ENCODE peak calls at places on chromosomes 4 and X, in ten cellular contexts. W is H9, N is thoracic aorta, X is RWPE1, R is dorsolateral prefrontal cortex, I is AG10803, A is PC-3, Q is tibial nerve, L is neural crest cell, F is lower lobe of right lung. K is an unnamed sample.

GRCh38 chr4:2937146-2937857 is 25.9 kb downstream of the NOP14 start:
- DNase-seq in Q (no peak), N (peak; percentile 2), F (peak; percentile 87), A (peak; percentile 56), I (no peak), R (peak; percentile 39), L (no peak), X (peak; percentile 91), W (peak; percentile 46), K (peak; percentile 27)

GRCh38 chrX:107713205-107714195 is 62.1 kb downstream of the TSC22D3 start:
- DNase-seq in L (no peak), Q (no peak), I (peak; percentile 17), X (no peak), R (no peak), F (no peak), A (no peak), W (no peak), N (no peak), K (peak; percentile 16)

GRCh38 chr4:38489924-38490639 is 173.9 kb upstream of the KLF3 start:
- DNase-seq in A (peak; percentile 48), F (no peak), I (peak; percentile 39), Q (no peak), L (peak; percentile 18), W (peak; percentile 31), N (no peak), X (no peak), R (no peak), K (no peak)

GRCh38 chr4:33482773-33483172 is 2761.5 kb downstream of the ARAP2 start:
- DNase-seq in Q (no peak), X (no peak), I (no peak), F (no peak), W (no peak), L (no peak), A (peak; percentile 74), R (no peak), N (no peak), K (no peak)

GRCh38 chrX:52262195-52262546 is 77.5 kb downstream of the MAGED4 start:
- DNase-seq in X (no peak), W (no peak), R (no peak), A (no peak), F (no peak), Q (no peak), L (no peak), N (no peak), I (no peak), K (no peak)

GRCh38 chr4:14168919-14169318 is 541.4 kb upstream of the BOD1L1 start:
- DNase-seq in N (no peak), F (no peak), Q (no peak), L (no peak), X (peak; percentile 65), W (no peak), I (peak; percentile 78), R (no peak), A (peak; percentile 97), K (no peak)

GRCh38 chr4:6556263-6556662 is 18.7 kb upstream of the MAN2B2 start:
- DNase-seq in I (no peak), X (no peak), A (peak; percentile 20), F (no peak), N (no peak), R (no peak), Q (no peak), L (no peak), W (no peak), K (no peak)

GRCh38 chr4:145043306-145043705 is 54.7 kb downstream of the ANAPC10 start:
- DNase-seq in N (no peak), A (no peak), W (no peak), Q (no peak), R (no peak), L (no peak), F (no peak), I (no peak), X (no peak), K (no peak)

GRCh38 chr4:72971572-72971971 is 97.9 kb downstream of the COX18 start:
- DNase-seq in N (no peak), W (no peak), L (no peak), I (peak; percentile 76), A (peak; percentile 93), X (peak; percentile 31), R (no peak), Q (no peak), F (no peak), K (no peak)

GRCh38 chrX:152861116-152861515 is 30.3 kb downstream of the NSDHL start:
- DNase-seq in A (peak; percentile 51), I (peak; percentile 3), X (no peak), L (no peak), Q (no peak), W (no peak), R (no peak), N (no peak), F (no peak), K (no peak)

GRCh38 chr4:168098257-168098717 is 6.0 kb downstream of the ANXA10 start:
- DNase-seq in Q (no peak), I (no peak), W (no peak), F (no peak), X (peak; percentile 65), N (no peak), A (peak; percentile 87), R (no peak), L (no peak), K (no peak)

GRCh38 chr4:139581096-139581495 is 25.1 kb upstream of the SETD7 start:
- DNase-seq in F (no peak), Q (no peak), L (no peak), I (no peak), R (no peak), W (no peak), N (no peak), A (no peak), X (no peak), K (no peak)

GRCh38 chr4:99816611-99817309 is at the start of gene DAPP1:
- DNase-seq in I (no peak), R (no peak), W (no peak), Q (no peak), N (no peak), L (no peak), F (peak; percentile 70), X (peak; percentile 86), A (peak; percentile 89), K (peak; percentile 64)

GRCh38 chr4:40193018-40193571 is 3.7 kb upstream of the RHOH start:
- DNase-seq in N (no peak), X (no peak), Q (no peak), W (no peak), I (no peak), A (no peak), R (no peak), F (no peak), L (no peak), K (no peak)

GRCh38 chr4:174523003-174523693 is 860 bp upstream of the HPGD start:
- DNase-seq in I (peak; percentile 1), R (no peak), Q (no peak), L (no peak), N (no peak), W (no peak), F (no peak), X (no peak), A (peak; percentile 36), K (no peak)

GRCh38 chr4:184345573-184345922 is 127.9 kb upstream of the ENPP6 start:
- DNase-seq in W (no peak), I (no peak), L (no peak), Q (no peak), N (no peak), X (no peak), R (no peak), A (no peak), F (no peak), K (no peak)

GRCh38 chr4:158025131-158025530 is 147.7 kb downstream of the GASK1B start:
- DNase-seq in Q (no peak), X (peak; percentile 50), R (no peak), A (peak; percentile 75), I (no peak), F (no peak), L (no peak), W (no peak), N (no peak), K (no peak)

GRCh38 chrX:152989292-152989658 is 4.6 kb downstream of the PNMA5 start:
- DNase-seq in R (no peak), W (no peak), I (peak; percentile 3), X (no peak), L (no peak), F (no peak), Q (no peak), A (no peak), N (no peak), K (no peak)

GRCh38 chrX:52576474-52576873 is 59.6 kb upstream of the XAGE1B start:
- DNase-seq in I (no peak), N (no peak), R (no peak), L (no peak), F (no peak), A (no peak), W (no peak), X (no peak), Q (no peak), K (no peak)

GRCh38 chr4:185680617-185681016 is 131.4 kb downstream of the SORBS2 start:
- DNase-seq in Q (no peak), W (no peak), R (no peak), F (no peak), X (no peak), A (no peak), N (no peak), I (no peak), L (no peak), K (no peak)
- TF ChIP-seq CTCF in Q (no peak), W (peak; percentile 33), R (no peak), F (no peak), X (no peak), A (no peak), N (no peak), I (no peak), L (no peak), K (no peak)

DNA sequence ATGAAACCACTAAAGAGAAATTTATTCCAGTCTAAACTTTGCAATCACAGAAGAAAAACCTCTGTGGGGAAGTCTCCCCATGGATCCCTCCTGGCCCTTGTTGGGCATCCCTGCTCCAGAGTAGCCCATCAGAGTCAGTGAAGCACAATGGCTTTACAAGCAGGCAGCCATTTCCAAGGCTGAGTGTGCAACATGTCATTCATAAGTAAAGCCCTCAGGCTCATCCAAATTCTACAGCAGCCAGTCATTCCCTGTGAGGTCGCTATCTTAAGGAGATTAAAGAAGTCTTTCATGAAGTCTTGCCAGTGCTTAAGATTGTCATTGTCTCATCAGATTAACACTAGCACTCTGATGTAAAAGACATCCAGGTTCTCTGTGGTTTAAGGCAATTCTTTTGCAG is 17.0 kb upstream of the MAPK10 start:
- DNase-seq in R (no peak), A (no peak), N (no peak), X (no peak), I (no peak), Q (no peak), W (no peak), L (no peak), F (no peak), K (no peak)
- TF ChIP-seq CTCF in R (no peak), A (no peak), N (no peak), X (no peak), I (no peak), Q (no peak), W (no peak), L (no peak), F (no peak), K (no peak)

GRCh38 chrX:34147345-34147744 is 15.2 kb upstream of the FAM47A start:
- DNase-seq in R (no peak), I (no peak), Q (no peak), N (no peak), A (no peak), W (peak; percentile 28), L (no peak), F (no peak), X (no peak), K (no peak)
- TF ChIP-seq CTCF in R (no peak), I (no peak), Q (no peak), N (no peak), A (no peak), W (no peak), L (no peak), F (no peak), X (no peak), K (no peak)

GRCh38 chr4:95086532-95086931 is 328.8 kb downstream of the BMPR1B start:
- DNase-seq in F (no peak), A (peak; percentile 89), R (no peak), I (no peak), N (no peak), Q (no peak), W (no peak), X (peak; percentile 41), L (no peak), K (no peak)
- TF ChIP-seq CTCF in F (no peak), A (no peak), R (no peak), I (no peak), N (no peak), Q (no peak), W (no peak), X (no peak), L (no peak), K (no peak)